ENCODE peak calls at places on chromosomes 2 and 18, in four cellular contexts. D is HepG2, T is A549, N is K562. P is an unnamed sample.

GRCh38 chr2:113116100-113116958 is 11.1 kb upstream of the IL1RN start:
- DNase-seq in N (no peak), T (no peak), D (no peak), P (no peak)

GRCh38 chr2:234797566-234798250 is 154.1 kb upstream of the SH3BP4 start:
- DNase-seq in D (no peak), T (no peak), N (no peak), P (no peak)

GRCh38 chr18:13809521-13810252 is 14.3 kb upstream of the MC5R start:
- DNase-seq in N (no peak), D (no peak), T (no peak), P (no peak)

GRCh38 chr2:219509780-219510511 is 4.3 kb upstream of the ASIC4 start:
- DNase-seq in N (peak), T (peak), D (peak), P (no peak)

GRCh38 chr18:28175930-28176673 is 828 bp downstream of the CDH2 start:
- DNase-seq in D (no peak), N (no peak), T (peak), P (no peak)

GRCh38 chr2:239544846-239545465 is 144.1 kb upstream of the HDAC4 start:
- DNase-seq in D (no peak), T (no peak), N (no peak), P (no peak)

GRCh38 chr2:14148186-14148585 is 484.3 kb upstream of the LRATD1 start:
- DNase-seq in D (no peak), T (no peak), N (no peak), P (no peak)

GRCh38 chr18:9337875-9338274 is 3.3 kb downstream of the TWSG1 start:
- DNase-seq in T (no peak), D (no peak), N (peak), P (peak)

GRCh38 chr2:203532957-203533695 is 2.0 kb downstream of the RAPH1 start:
- DNase-seq in T (peak), D (peak), N (peak), P (no peak)

GRCh38 chr18:13381907-13382682 is 163.5 kb downstream of the LDLRAD4 start:
- DNase-seq in N (no peak), D (no peak), T (peak), P (no peak)

GRCh38 chr2:121485039-121485438 is 45.6 kb upstream of the RNU4ATAC start:
- DNase-seq in T (no peak), D (no peak), N (no peak), P (no peak)
- TF ChIP-seq RFX5 in T (no peak), D (no peak), N (no peak), P (no peak)

DNA sequence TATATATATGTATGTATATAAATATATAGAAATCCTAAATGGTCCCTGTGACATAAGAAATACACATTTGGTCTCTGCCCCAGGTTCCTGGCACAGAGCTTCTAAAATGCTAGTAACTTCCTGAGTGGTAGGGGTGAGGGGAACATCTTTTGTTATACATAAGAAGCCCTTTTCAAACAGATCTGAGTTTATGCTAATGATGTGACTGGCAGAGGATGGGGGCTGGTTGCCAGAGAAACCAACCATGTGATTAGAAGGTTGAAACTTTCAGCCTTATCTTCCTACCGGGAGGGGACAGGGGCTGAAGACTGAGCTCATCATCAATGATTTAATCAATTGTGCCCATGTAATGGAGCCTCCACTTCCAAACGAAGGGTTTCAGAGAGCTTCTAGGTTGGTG is 16.3 kb downstream of the MFSD2B start:
- DNase-seq in N (no peak), T (no peak), D (no peak), P (no peak)
- TF ChIP-seq SMC3 in N (no peak), T (no peak), D (no peak), P (no peak)

GRCh38 chr2:99659874-99660273 is 170.1 kb upstream of the REV1 start:
- DNase-seq in N (no peak), T (no peak), D (no peak), P (no peak)
- TF ChIP-seq CHD4 in N (no peak), T (no peak), D (no peak), P (no peak)

GRCh38 chr18:75081486-75081885 is 127.5 kb downstream of the PTGR3 start:
- DNase-seq in T (no peak), N (no peak), D (no peak), P (no peak)

GRCh38 chr18:75083131-75083530 is 125.8 kb downstream of the PTGR3 start:
- DNase-seq in N (no peak), T (no peak), D (no peak), P (no peak)

GRCh38 chr18:75086494-75087034 is 122.4 kb downstream of the PTGR3 start:
- DNase-seq in D (no peak), N (no peak), T (no peak), P (no peak)

GRCh38 chr18:75087119-75088020 is 121.6 kb downstream of the PTGR3 start:
- DNase-seq in N (no peak), T (no peak), D (no peak), P (no peak)

GRCh38 chr18:75083761-75084160 is 125.2 kb downstream of the PTGR3 start:
- DNase-seq in D (no peak), N (no peak), T (no peak), P (no peak)
- TF ChIP-seq RFX5 in D (no peak), N (no peak), T (no peak), P (no peak)

GRCh38 chr2:178112202-178113152 is at the start of gene RBM45:
- DNase-seq in T (peak), N (peak), D (peak), P (peak)

GRCh38 chr2:178110681-178111080 is 1.6 kb upstream of the RBM45 start:
- DNase-seq in T (no peak), N (no peak), D (no peak), P (no peak)

GRCh38 chr2:178111743-178112142 is 494 bp upstream of the RBM45 start:
- DNase-seq in D (no peak), N (no peak), T (no peak), P (no peak)

GRCh38 chr2:178108176-178108575 is 4.1 kb upstream of the RBM45 start:
- DNase-seq in N (no peak), D (no peak), T (no peak), P (no peak)

DNA sequence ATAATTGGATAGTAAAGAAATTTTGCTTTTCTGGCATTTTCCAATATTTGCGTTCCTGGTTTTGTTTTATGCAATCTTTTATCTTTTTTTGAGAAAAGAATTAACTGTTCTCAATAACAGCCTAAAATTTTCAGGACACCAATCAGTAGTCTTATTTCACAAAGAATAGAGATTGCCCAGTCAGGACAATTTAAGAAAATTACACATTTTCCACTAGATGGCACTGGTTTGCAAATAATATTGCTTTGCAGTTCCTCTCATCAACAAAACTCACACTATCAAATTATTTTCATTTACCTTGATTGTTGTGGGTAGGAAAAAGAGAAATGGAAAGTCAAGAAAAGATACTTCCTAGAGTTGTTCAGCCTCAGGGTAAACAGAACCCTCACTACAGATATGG is 2.4 kb upstream of the RBM45 start:
- DNase-seq in D (peak), T (peak), N (peak), P (no peak)
- TF ChIP-seq SMC3 in D (peak), T (peak), N (peak), P (peak)